ENCODE peak calls at places on chromosomes 3 and 15, in four cellular contexts. G is cerebellar cortex, H is KG1, L is NCI-H460. K is an unnamed sample.

GRCh38 chr3:64179249-64179648 is 46.0 kb downstream of the PRICKLE2 start:
- DNase-seq in G (no peak), H (no peak), L (no peak), K (no peak)

GRCh38 chr15:58684036-58684700 is 65.3 kb downstream of the ADAM10 start:
- DNase-seq in G (no peak), H (no peak), L (no peak), K (no peak)

GRCh38 chr3:117165611-117166051 is 456.1 kb downstream of the TUSC7 start:
- DNase-seq in G (no peak), H (no peak), L (no peak), K (no peak)

GRCh38 chr15:101456079-101456791 is 33.3 kb downstream of the PCSK6 start:
- DNase-seq in G (no peak), H (no peak), L (no peak), K (no peak)

GRCh38 chr15:79973445-79974180 is 2.6 kb upstream of the BCL2A1 start:
- DNase-seq in G (no peak), H (no peak), L (no peak), K (no peak)

GRCh38 chr15:57171414-57171813 is 204.9 kb upstream of the CGNL1 start:
- DNase-seq in G (no peak), H (no peak), L (no peak), K (no peak)

GRCh38 chr3:123871946-123872345 is 12.2 kb downstream of the MYLK start:
- DNase-seq in G (no peak), H (no peak), L (no peak), K (no peak)

GRCh38 chr15:100771745-100772144 is 107.9 kb upstream of the ALDH1A3 start:
- DNase-seq in G (no peak), H (no peak), L (no peak), K (no peak)

GRCh38 chr15:62739082-62739481 is 303.5 kb upstream of the TPM1 start:
- DNase-seq in G (no peak), H (no peak), L (no peak), K (peak)

GRCh38 chr3:129121016-129121791 is 400 bp downstream of the RAB43 start:
- DNase-seq in G (no peak), H (no peak), L (no peak), K (no peak)

GRCh38 chr3:170056710-170057454 is 19.1 kb downstream of the GPR160 start:
- DNase-seq in G (no peak), H (no peak), L (no peak), K (no peak)

GRCh38 chr15:98651581-98652220 is 3.4 kb downstream of the IGF1R start:
- DNase-seq in G (no peak), H (no peak), L (no peak), K (no peak)

GRCh38 chr3:124998247-124998630 is 57.6 kb downstream of the HEG1 start:
- DNase-seq in G (no peak), H (no peak), L (no peak), K (no peak)

GRCh38 chr3:134328147-134328591 is 46.1 kb downstream of the AMOTL2 start:
- DNase-seq in G (no peak), H (no peak), L (peak), K (peak)

GRCh38 chr3:182436547-182436946 is 356.8 kb upstream of the ATP11B start:
- DNase-seq in G (no peak), H (no peak), L (no peak), K (no peak)

GRCh38 chr15:74333662-74334061 is 33.8 kb downstream of the CYP11A1 start:
- DNase-seq in G (no peak), H (no peak), L (no peak), K (no peak)

GRCh38 chr3:109643590-109643989 is 306.2 kb upstream of the DPPA4 start:
- DNase-seq in G (no peak), H (no peak), L (peak), K (peak)

GRCh38 chr15:80875568-80875967 is 96.4 kb downstream of the CEMIP start:
- DNase-seq in G (peak), H (no peak), L (no peak), K (no peak)

GRCh38 chr3:124800511-124801374 is 70.5 kb downstream of the UMPS start:
- DNase-seq in G (peak), H (no peak), L (no peak), K (no peak)

GRCh38 chr15:99440029-99440428 is 125.8 kb upstream of the MEF2A start:
- DNase-seq in G (no peak), H (no peak), L (no peak), K (no peak)

GRCh38 chr15:41116116-41116871 is at the start of gene INO80:
- DNase-seq in G (peak), H (peak), L (peak), K (peak)

GRCh38 chr3:180804871-180805430 is 107.5 kb upstream of the FXR1 start:
- DNase-seq in G (peak), H (no peak), L (peak), K (no peak)

GRCh38 chr15:71079208-71080044 is 35.8 kb upstream of the THSD4 start:
- DNase-seq in G (no peak), H (no peak), L (no peak), K (no peak)

GRCh38 chr3:115072265-115073008 is 74.7 kb downstream of the ZBTB20 start:
- DNase-seq in G (no peak), H (no peak), L (no peak), K (no peak)

GRCh38 chr3:152656207-152657001 is 178.5 kb upstream of the P2RY1 start:
- DNase-seq in G (no peak), H (no peak), L (no peak), K (no peak)

GRCh38 chr3:155420869-155421486 is 127.5 kb upstream of the STRIT1 start:
- DNase-seq in G (peak), H (no peak), L (no peak), K (no peak)

K was measured in HTR-8/SVneo.